ENCODE peak calls at places on chromosomes 7 and 10, in four cellular contexts. C, O, M and J are unnamed samples.

GRCh38 chr7:35370694-35371093 is 116.8 kb upstream of the TBX20 start:
- DNase-seq in C (no peak), M (no peak), O (no peak), J (no peak)

GRCh38 chr7:22675917-22676343 is 51.1 kb upstream of the IL6 start:
- DNase-seq in C (no peak), M (no peak), O (no peak), J (no peak)

GRCh38 chr7:134394046-134394445 is 64.9 kb downstream of the AKR1B1 start:
- DNase-seq in O (no peak), C (no peak), M (no peak), J (no peak)

GRCh38 chr7:135772639-135773019 is 24.0 kb upstream of the FAM180A start:
- DNase-seq in O (no peak), C (no peak), M (no peak), J (no peak)

GRCh38 chr10:80157561-80157960 is 25.0 kb downstream of the PLAC9 start:
- DNase-seq in O (no peak), C (no peak), M (no peak), J (no peak)

GRCh38 chr7:151800391-151800790 is 76.5 kb downstream of the PRKAG2 start:
- DNase-seq in M (no peak), C (no peak), O (no peak), J (no peak)

GRCh38 chr10:67606572-67606971 is 89.4 kb downstream of the CTNNA3 start:
- DNase-seq in C (no peak), O (no peak), M (no peak), J (no peak)

GRCh38 chr7:32573110-32573687 is 77.9 kb downstream of the AVL9 start:
- DNase-seq in O (no peak), C (no peak), M (no peak), J (no peak)

GRCh38 chr7:139827042-139827441 is 2.0 kb upstream of the TBXAS1 start:
- DNase-seq in O (no peak), C (no peak), M (peak; percentile 30), J (no peak)

GRCh38 chr7:21067216-21067615 is 280.5 kb upstream of the SP8 start:
- DNase-seq in M (no peak), C (no peak), O (no peak), J (no peak)

GRCh38 chr10:23172429-23172828 is 19.7 kb upstream of the PTF1A start:
- DNase-seq in M (no peak), C (no peak), O (no peak), J (no peak)
- TF ChIP-seq POLR2AphosphoS5 in M (no peak), C (no peak), O (no peak), J (no peak)

DNA sequence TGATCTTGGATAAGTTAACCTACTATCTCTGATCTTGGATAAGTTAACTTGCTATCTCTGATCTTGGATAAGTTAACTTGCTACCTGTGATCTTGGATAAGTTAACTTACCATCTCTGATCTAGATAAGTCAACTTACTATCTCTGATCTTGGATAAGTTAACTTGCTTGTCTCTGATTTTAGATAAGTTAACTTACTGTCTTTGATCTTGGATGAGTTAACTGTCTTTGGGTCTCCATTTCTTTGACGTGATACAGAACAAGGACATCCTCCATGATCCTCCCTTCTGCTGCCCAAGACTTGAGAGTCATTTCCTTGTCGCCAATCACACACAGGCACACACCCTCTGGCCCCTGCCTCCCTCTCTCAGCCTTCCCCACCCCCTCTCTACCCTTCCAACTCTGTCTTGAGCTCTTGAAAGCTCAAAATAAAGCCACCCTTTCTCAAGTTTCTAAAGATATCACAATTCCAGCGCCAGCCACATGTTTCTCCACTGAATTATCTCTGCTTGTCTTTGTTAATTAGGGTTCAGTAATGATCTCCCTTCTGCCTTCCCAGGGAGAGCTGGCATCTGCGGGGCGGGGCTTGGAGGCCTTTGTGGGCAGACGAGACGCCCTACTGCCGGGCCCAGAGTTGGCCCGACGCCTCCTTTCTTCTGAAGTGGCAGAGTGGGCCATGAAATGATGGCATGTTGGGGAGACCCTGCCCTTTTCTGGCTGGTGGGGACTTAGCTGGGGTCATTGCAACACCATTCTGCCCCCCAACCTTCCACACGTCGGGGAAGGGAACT is 85.0 kb upstream of the GTF2I start:
- DNase-seq in M (no peak), O (no peak), C (no peak), J (no peak)
- TF ChIP-seq SPI1 in M (no peak), O (no peak), C (no peak), J (no peak)

GRCh38 chr10:60733189-60733815 is 45.0 kb upstream of the CDK1 start:
- DNase-seq in O (no peak), M (no peak), C (no peak), J (peak; percentile 42)
- TF ChIP-seq POLR2AphosphoS5 in O (no peak), M (no peak), C (no peak), J (no peak)

GRCh38 chr7:45236666-45237065 is 79.1 kb downstream of the RAMP3 start:
- DNase-seq in O (no peak), C (no peak), M (no peak), J (no peak)
- TF ChIP-seq SPI1 in O (no peak), C (no peak), M (no peak), J (no peak)

DNA sequence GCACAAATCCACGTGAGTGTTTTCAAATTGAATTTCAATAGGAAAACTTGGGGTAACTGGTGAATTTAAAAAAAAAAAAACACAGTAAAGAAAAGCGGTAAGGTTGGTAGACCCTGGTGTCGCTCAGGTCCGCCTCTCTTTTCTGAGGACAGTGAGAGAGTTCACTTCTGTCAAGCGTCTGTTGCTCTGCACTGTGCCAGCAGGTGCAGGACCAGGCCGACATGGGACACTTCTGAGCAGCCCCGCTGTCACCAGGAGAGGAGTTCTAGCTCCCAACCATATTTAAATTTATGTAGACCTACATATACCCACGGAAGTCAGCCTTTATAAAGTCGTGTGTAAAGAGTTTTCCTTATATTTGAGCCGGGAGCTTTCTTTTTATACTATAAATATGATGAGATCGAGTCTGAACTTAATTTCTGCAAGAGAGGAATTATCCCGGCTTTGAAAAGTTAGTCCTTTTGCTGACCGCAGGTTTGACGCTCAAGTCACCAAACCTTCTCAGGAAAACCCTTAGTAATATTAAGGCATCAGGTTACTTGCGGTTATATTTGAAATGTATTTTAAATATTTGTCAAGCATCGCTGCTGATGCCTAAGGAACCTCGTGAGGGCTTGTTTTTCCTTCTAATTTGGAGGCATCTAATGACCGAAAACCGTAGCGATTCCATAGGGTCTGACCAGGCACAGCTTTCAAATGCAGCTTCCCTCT is 550 bp downstream of the IKZF1 start:
- DNase-seq in C (no peak), O (peak; percentile 60), M (peak; percentile 67), J (peak; percentile 26)
- TF ChIP-seq POLR2AphosphoS5 in C (no peak), O (no peak), M (no peak), J (no peak)

GRCh38 chr7:73866446-73866767 is 5.4 kb downstream of the TMEM270 start:
- DNase-seq in C (no peak), M (no peak), O (no peak), J (no peak)

GRCh38 chr7:73864981-73865711 is 4.2 kb downstream of the TMEM270 start:
- DNase-seq in O (no peak), C (no peak), M (no peak), J (no peak)

GRCh38 chr7:73869011-73869785 is 8.2 kb downstream of the TMEM270 start:
- DNase-seq in O (no peak), C (no peak), M (no peak), J (no peak)

GRCh38 chr7:73870041-73870492 is 9.1 kb downstream of the TMEM270 start:
- DNase-seq in M (no peak), O (no peak), C (no peak), J (no peak)

DNA sequence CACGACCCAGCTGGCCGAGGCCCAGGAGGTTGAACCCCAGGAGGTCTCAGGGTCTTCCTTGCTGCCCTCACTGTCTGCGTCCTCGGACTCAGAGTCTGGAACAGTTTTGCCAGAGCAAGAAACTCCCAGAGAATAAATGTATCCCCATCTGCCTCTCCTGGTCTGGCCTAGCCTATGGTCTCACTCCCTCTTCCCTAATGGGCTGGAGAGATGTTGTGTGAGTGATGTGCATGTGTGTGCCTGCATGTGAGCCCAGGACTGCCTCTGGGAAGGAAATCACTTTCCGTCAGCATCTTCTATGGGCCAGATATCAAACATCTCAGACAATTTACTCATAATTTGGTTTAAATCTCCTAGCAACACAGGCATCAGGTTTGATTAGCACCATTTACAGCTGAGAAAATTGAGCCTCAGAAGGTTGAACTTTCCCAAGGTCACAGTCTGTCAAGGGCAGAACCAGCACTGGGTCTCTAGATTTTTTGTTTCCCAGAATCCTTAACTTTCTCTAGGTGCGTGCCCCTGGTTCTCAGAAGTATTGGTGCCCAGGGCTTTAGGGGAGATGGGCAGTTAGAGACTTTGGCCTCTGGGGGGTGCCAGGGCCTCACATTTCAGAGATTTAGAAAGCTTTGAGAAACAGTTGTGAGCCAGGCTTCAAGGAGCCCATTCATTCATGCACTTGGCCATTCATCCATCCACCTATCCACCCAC is 4.9 kb downstream of the TMEM270 start:
- DNase-seq in M (peak; percentile 61), O (peak; percentile 45), C (no peak), J (peak; percentile 55)
- TF ChIP-seq SPI1 in M (no peak), O (no peak), C (no peak), J (no peak)

DNA sequence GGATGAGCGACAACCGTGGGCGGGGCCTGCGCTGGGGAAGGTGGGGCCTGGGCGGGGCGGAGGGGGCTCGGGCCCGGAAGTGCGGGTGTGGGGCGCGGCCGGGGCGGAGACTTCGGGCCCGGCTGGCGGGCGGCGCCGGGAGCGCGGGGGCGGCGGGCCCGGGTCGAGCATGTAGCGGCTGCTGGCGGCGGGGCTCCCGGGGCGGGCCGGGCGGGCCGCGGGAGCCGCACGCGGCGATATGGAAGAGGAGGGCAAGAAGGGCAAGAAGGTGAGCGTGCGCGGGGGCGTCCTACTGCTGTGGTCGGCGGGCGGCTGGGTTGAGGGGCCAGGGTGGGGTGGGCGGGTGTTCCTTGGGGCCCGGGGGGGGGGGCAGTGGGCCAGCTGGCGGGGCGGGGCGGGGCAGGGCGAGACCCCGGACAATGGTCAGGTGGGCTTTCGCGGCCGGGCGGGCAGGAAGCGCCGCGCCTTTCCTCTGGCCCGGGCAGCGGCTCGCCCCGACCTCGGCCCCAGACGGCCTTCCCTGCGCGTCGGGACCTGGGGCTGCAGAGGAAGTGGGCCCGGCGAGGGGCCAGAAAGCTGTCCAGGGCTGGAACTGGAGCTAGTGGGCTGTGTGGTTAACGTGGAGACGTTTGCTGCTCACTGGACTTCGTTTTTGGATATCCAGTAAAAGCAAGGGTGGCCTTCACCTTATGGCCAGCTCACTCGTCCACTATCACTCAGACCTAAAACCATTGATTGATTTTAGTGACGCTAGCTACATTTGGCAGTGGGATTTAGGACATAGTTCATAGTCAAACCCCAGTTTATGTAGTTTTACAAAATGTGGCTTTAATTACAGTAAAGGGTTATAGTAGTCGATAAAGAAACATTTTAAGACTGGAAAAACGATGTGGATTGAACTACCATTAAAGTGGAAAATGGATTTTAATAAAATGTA is at the start of gene CCM2:
- DNase-seq in O (peak; percentile 39), C (no peak), M (peak; percentile 57), J (no peak)
- TF ChIP-seq POLR2AphosphoS5 in O (peak; percentile 32), C (no peak), M (no peak), J (no peak)